ENCODE peak calls at places on chromosomes 5 and 9, in nine cellular contexts. V, Q, Z, K, A, G, I, N and F are unnamed samples. For H3K36me3, the result is how much of the 10 kb centered on the place peaks cover.

GRCh38 chr9:110575952-110576351 is 3.6 kb downstream of the SVEP1 start:
- DNase-seq in V (no peak), Q (no peak), Z (no peak), K (no peak), A (no peak), G (no peak), I (no peak), N (no peak), F (no peak)

GRCh38 chr5:128965011-128965637 is at the start of gene SLC27A6:
- DNase-seq in V (peak), Q (peak), Z (peak), K (peak), A (no peak), G (no peak), I (no peak), N (no peak), F (peak)

GRCh38 chr5:165325201-165325600 is 1819.8 kb downstream of the MAT2B start:
- DNase-seq in V (no peak), Q (no peak), Z (no peak), K (no peak), A (no peak), G (no peak), I (no peak), N (no peak), F (no peak)

GRCh38 chr9:73437758-73438157 is 286.1 kb downstream of the ANXA1 start:
- DNase-seq in V (no peak), Q (no peak), Z (no peak), K (no peak), A (peak), G (no peak), I (no peak), N (no peak), F (no peak)

GRCh38 chr5:115069087-115069968 is 100.4 kb downstream of the TRIM36 start:
- DNase-seq in V (no peak), Q (no peak), Z (peak), K (peak), A (peak), G (peak), I (no peak), N (no peak), F (no peak)

GRCh38 chr5:179436321-179437122 is 91.3 kb upstream of the ADAMTS2 start:
- DNase-seq in V (no peak), Q (no peak), Z (no peak), K (no peak), A (no peak), G (no peak), I (no peak), N (no peak), F (no peak)

GRCh38 chr9:75088646-75089368 is 493 bp downstream of the OSTF1 start:
- DNase-seq in V (peak), Q (peak), Z (peak), K (peak), A (peak), G (peak), I (peak), N (peak), F (peak)

GRCh38 chr5:133149333-133149732 is 97.5 kb downstream of the HSPA4 start:
- DNase-seq in V (no peak), Q (no peak), Z (no peak), K (no peak), A (no peak), G (no peak), I (no peak), N (no peak), F (no peak)

GRCh38 chr5:72364186-72364585 is 44.0 kb downstream of the PTCD2 start:
- DNase-seq in V (no peak), Q (no peak), Z (no peak), K (no peak), A (no peak), G (no peak), I (no peak), N (no peak), F (no peak)

GRCh38 chr5:62268239-62268638 is 37.8 kb upstream of the KIF2A start:
- DNase-seq in V (no peak), Q (no peak), Z (no peak), K (no peak), A (no peak), G (peak), I (no peak), N (no peak), F (no peak)
- H3K27ac ChIP-seq in V (no peak), Q (no peak), Z (no peak), K (no peak), A (no peak), G (no peak), I (no peak), N (no peak), F (no peak)

GRCh38 chr5:57267796-57268195 is 93.9 kb downstream of the GPBP1 start:
- DNase-seq in V (no peak), Q (no peak), Z (no peak), K (no peak), A (no peak), G (no peak), I (no peak), N (no peak), F (no peak)

GRCh38 chr5:57259704-57260103 is 85.8 kb downstream of the GPBP1 start:
- DNase-seq in V (no peak), Q (no peak), Z (no peak), K (no peak), A (no peak), G (no peak), I (no peak), N (no peak), F (no peak)

GRCh38 chr5:57258052-57258451 is 84.2 kb downstream of the GPBP1 start:
- DNase-seq in V (no peak), Q (no peak), Z (no peak), K (no peak), A (no peak), G (no peak), I (no peak), N (no peak), F (no peak)

GRCh38 chr5:57258943-57259342 is 85.1 kb downstream of the GPBP1 start:
- DNase-seq in V (no peak), Q (no peak), Z (no peak), K (no peak), A (no peak), G (no peak), I (no peak), N (no peak), F (no peak)

DNA sequence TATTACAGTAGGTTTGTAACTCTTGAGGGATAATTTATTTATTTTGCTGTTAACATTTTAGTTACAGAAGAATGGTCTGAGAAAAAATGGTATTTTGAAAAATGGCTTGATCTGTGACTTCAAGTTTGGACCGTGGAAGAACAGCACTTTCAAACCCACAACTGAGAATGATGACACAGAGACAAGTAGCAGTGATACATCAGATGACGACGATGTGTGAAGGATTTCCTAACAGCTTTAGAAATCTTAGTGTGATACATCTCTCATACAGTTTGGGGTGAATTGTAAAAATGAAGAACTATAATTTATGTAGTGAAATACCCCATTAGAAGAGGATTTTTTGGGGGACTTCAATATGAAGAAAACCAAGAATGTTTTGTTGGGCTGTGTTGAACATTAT is 88.7 kb downstream of the GPBP1 start:
- DNase-seq in V (no peak), Q (no peak), Z (no peak), K (no peak), A (peak), G (no peak), I (no peak), N (no peak), F (no peak)
- H3K36me3 ChIP-seq in V (under half), Q (half or more), Z (under half), K (half or more), A (under half), G (under half), I (half or more), N (under half), F (under half)

DNA sequence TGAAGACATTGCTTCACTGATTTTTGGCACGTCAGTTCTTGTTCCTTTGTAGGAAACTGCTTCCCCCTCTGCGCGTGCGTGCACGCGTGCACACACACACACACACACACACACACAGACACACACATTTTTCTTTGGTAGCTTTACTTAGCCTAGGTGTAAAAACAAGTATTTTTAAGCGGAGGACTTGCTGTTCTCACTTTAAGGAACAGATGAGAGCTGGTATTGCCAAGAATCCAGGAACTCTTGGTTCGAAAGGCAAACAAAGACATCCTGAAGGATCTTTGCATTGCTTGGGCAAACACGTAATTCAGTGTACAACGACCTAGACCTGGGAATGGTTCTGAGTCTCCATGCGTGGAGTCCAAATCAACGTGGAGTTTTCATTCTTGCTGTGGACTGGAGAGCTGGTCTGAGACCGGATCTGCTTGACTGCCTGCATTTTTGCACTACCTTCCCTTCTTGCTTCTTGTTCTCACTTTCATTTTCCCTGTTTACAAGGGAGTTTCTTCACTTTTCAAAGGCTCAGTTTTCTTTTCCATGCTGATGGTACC is 8.2 kb downstream of the TMEM268 start:
- DNase-seq in V (no peak), Q (no peak), Z (peak), K (no peak), A (no peak), G (peak), I (no peak), N (peak), F (peak)
- H3K4me3 ChIP-seq in V (peak), Q (no peak), Z (no peak), K (no peak), A (no peak), G (peak), I (no peak), N (no peak), F (peak)

DNA sequence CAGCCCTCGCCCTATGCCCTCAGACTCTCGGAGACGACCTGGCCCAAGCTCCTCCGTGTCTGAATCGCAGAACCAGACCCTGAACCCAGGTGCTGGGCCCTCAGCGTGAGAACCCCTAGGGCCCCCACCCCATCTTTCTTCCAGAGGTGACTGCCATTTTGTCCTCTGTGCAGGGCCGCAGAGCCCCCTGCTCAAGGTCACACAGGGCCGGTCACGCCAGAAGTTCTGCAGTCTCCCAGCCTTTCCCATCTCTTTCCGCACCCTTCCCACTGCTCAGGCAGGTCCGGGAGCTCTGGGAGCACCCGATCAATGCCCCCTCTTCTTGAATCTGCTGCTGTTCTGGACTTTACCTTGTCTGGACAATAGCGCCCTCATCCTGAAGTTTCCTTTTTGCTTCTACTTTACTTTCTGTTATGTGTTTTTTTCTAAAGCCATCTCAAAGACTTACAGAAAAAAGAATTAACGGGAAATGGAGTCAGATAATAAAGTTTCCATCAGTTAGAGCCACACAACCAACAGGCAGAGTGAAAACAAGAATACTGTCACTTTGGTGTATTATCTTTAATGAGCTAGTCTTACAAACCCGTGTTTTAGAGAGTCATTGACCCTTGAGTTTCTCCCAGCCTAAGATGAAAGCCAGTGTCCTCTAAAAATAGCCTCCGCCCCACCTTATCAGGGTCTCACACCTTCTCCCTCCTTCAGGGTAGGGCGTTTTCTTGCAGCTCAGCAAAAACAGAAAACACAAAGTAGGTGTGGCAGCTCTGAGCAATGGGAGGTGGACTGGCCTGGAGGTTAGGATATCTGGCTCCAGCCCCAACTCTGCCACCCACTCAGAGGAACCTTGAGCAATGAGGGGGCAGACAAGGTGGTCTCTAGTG is 1.8 kb downstream of the TMOD1 start:
- DNase-seq in V (no peak), Q (no peak), Z (no peak), K (peak), A (no peak), G (no peak), I (no peak), N (no peak), F (peak)
- H3K27ac ChIP-seq in V (peak), Q (no peak), Z (no peak), K (no peak), A (no peak), G (peak), I (peak), N (peak), F (no peak)

DNA sequence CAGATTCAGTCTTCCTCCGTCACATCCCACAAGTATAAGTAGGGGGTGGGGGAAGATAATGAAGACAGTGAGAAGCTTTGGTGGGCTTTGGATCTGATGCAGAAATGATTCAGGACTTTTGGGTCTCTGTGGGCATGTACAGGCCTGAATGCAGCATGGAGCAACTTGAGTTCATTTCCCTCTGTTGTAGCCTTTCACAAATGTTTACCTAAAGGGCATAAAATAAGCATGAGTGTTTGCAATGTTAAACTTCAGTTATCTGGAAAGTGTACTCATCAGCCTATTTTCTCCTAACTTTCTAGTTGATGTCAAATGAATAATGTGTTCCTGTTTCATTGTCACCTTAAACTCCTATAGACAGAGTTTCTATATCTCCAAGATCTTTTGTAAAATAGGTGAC is 39.3 kb downstream of the GARNL3 start:
- DNase-seq in V (no peak), Q (no peak), Z (no peak), K (no peak), A (no peak), G (no peak), I (no peak), N (no peak), F (no peak)
- H3K36me3 ChIP-seq in V (under half), Q (under half), Z (under half), K (under half), A (under half), G (under half), I (under half), N (under half), F (under half)

DNA sequence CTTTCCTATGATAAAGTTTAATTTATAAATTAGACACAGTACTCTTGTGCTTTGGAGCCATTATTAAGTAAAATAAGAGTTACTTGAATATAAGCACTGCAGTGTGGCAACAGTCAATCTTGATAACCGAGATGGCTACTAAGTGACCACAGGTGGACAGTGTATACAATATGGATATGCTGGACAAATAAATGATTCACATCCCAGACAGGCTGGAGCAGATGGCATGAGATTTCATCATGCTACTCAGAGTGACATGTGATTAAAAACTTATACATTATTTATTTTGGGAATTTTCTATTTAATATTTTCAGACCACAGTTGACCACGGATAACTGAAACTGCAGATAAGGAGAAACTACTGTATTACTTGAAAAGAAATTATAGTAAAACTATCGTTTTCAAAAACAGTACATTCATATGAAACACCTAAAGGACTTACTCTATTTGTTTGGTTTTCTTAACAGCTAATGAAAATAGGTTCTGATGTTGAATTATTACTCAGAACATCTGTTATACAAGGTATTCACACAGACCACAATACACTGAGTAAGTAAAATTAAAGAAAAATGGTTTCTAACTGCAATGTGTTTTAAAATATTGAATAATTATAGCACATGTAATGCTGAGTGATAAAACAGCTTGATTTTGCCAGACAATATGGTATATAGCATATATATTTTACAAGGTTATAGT is 16.0 kb downstream of the LYRM7 start:
- DNase-seq in V (no peak), Q (no peak), Z (no peak), K (no peak), A (no peak), G (no peak), I (no peak), N (no peak), F (no peak)
- H3K4me3 ChIP-seq in V (no peak), Q (no peak), Z (no peak), K (no peak), A (no peak), G (no peak), I (no peak), N (no peak), F (no peak)

DNA sequence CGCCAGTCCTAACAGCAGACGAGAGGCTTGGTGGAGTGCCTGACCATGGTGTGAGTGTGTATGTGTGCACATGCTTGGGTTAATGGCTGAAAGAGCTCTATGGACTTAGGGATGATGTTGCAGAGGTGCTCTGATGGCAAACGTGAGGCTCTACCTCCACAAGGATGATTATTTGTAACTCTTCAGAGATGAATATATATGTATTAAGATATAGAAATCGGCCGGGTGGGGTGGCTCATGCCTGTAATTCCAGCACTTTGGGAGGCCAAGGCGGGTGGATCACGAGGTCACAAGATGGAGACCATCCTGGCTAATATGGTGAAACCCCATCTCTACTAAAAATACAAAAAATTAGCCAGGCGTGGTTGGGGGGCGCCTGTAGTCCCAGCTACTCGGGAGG is 253.4 kb upstream of the CDH18 start:
- DNase-seq in V (no peak), Q (no peak), Z (no peak), K (no peak), A (no peak), G (no peak), I (no peak), N (no peak), F (no peak)
- H3K27ac ChIP-seq in V (no peak), Q (no peak), Z (no peak), K (no peak), A (no peak), G (no peak), I (no peak), N (no peak), F (no peak)

DNA sequence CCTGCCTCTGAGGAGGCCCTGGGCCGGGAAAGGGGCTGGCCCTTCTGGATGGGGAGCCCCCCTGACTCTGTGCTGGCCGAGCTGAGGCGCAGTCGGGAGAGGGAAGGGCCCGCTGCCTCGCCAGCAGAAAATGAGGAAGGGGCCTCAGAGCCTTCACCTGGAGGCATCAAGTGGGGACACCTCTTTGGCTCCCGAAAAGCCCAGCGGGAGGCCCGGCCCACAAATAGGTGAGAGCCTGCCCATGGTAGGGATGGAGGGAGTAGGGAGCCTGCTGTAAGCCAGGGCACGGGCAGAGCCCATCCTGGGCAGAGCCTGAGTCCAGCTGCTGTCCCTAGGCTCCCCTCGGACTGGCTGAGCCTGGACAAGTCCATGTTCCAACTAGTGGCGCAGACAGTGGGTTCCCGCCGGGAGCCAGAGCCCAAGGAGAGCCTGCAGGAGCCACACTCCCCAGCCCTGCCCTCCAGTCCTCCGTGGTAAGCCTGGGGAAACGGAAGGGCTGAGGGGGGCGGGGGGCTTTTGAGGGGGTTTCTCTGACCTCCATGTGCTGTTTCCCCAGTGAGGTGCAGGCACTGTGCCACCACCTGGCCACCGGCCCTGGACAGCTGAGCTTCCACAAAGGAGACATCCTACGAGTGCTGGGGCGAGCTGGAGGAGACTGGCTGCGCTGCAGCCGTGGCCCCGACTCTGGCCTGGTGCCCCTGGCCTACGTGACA is 44.3 kb upstream of the TESK1 start:
- DNase-seq in V (no peak), Q (no peak), Z (no peak), K (no peak), A (no peak), G (no peak), I (peak), N (no peak), F (no peak)
- H3K36me3 ChIP-seq in V (under half), Q (under half), Z (half or more), K (under half), A (under half), G (under half), I (under half), N (under half), F (half or more)

GRCh38 chr5:139660916-139661814 is 13.0 kb downstream of the CXXC5 start:
- DNase-seq in V (peak), Q (peak), Z (peak), K (no peak), A (peak), G (peak), I (peak), N (peak), F (peak)
- H3K4me3 ChIP-seq in V (peak), Q (no peak), Z (no peak), K (no peak), A (peak), G (peak), I (peak), N (peak), F (peak)